ENCODE peak calls at places on chromosomes 4 and X, in nine cellular contexts. J, B, F, U, E, V, G, Q and H are unnamed samples.

GRCh38 chr4:121189351-121189750 is 25.2 kb upstream of the TNIP3 start:
- DNase-seq in J (no peak), B (no peak), F (no peak), U (no peak), E (no peak), V (no peak), G (no peak), Q (no peak), H (no peak)

GRCh38 chrX:132940727-132941162 is 17.7 kb downstream of the HS6ST2 start:
- DNase-seq in J (no peak), B (no peak), F (no peak), U (no peak), E (no peak), V (no peak), G (no peak), Q (no peak), H (no peak)

GRCh38 chr4:56727150-56727549 is 46.1 kb upstream of the HOPX start:
- DNase-seq in J (no peak), B (no peak), F (no peak), U (no peak), E (no peak), V (no peak), G (no peak), Q (no peak), H (no peak)

GRCh38 chr4:162523171-162523570 is 359.4 kb upstream of the FSTL5 start:
- DNase-seq in J (no peak), B (no peak), F (no peak), U (no peak), E (no peak), V (no peak), G (no peak), Q (no peak), H (no peak)

GRCh38 chr4:182449186-182449880 is 206.1 kb downstream of the TENM3 start:
- DNase-seq in J (no peak), B (no peak), F (no peak), U (no peak), E (peak), V (no peak), G (peak), Q (no peak), H (no peak)

GRCh38 chr4:13427599-13428325 is 56.4 kb downstream of the RAB28 start:
- DNase-seq in J (no peak), B (no peak), F (no peak), U (no peak), E (no peak), V (no peak), G (no peak), Q (no peak), H (no peak)

GRCh38 chr4:114078636-114079035 is 99.2 kb upstream of the ARSJ start:
- DNase-seq in J (no peak), B (no peak), F (no peak), U (no peak), E (no peak), V (no peak), G (no peak), Q (no peak), H (no peak)

GRCh38 chrX:48919947-48920712 is 1.3 kb upstream of the PIM2 start:
- DNase-seq in J (no peak), B (no peak), F (no peak), U (no peak), E (no peak), V (no peak), G (no peak), Q (no peak), H (no peak)

GRCh38 chr4:113882668-113883067 is 96.8 kb downstream of the ARSJ start:
- DNase-seq in J (no peak), B (no peak), F (no peak), U (no peak), E (no peak), V (no peak), G (no peak), Q (no peak), H (no peak)

GRCh38 chrX:22534643-22535042 is 261.9 kb downstream of the CBLL2 start:
- DNase-seq in J (no peak), B (no peak), F (no peak), U (peak), E (no peak), V (no peak), G (no peak), Q (no peak), H (no peak)

GRCh38 chrX:82589410-82589809 is 918.7 kb upstream of the POU3F4 start:
- DNase-seq in J (no peak), B (no peak), F (no peak), U (no peak), E (no peak), V (no peak), G (no peak), Q (no peak), H (no peak)

GRCh38 chr4:186264660-186265059 is 1.3 kb upstream of the F11 start:
- DNase-seq in J (no peak), B (no peak), F (no peak), U (no peak), E (no peak), V (no peak), G (no peak), Q (no peak), H (no peak)

GRCh38 chrX:70289793-70290770 is at the start of the genes KIF4A and PDZD11:
- DNase-seq in J (peak), B (peak), F (peak), U (peak), E (peak), V (peak), G (peak), Q (peak), H (peak)